ENCODE peak calls at places on chromosomes 5 and 9, in five cellular contexts. M is IMR-90, T is neuronal stem cell, U is mesenchymal stem cell, B is H1. H is an unnamed sample.

GRCh38 chr9:124342946-124343485 is 72.2 kb downstream of the PSMB7 start:
- DNase-seq in M (peak; percentile 94), T (peak; percentile 40), U (peak; percentile 87), B (no peak), H (peak; percentile 55)

GRCh38 chr5:103228056-103228455 is 30.5 kb upstream of the MACIR start:
- DNase-seq in M (no peak), T (no peak), U (no peak), B (no peak), H (no peak)

GRCh38 chr5:143239877-143240518 is 163.5 kb downstream of the NR3C1 start:
- DNase-seq in M (peak; percentile 74), T (no peak), U (peak; percentile 71), B (no peak), H (no peak)

GRCh38 chr9:87657893-87658292 is 68.0 kb upstream of the CTSL start:
- DNase-seq in M (no peak), T (no peak), U (no peak), B (no peak), H (peak; percentile 25)

GRCh38 chr9:114372971-114373591 is 14.7 kb downstream of the AKNA start:
- DNase-seq in M (no peak), T (no peak), U (no peak), B (no peak), H (no peak)

GRCh38 chr9:97632406-97632991 is 669 bp downstream of the TSTD2 start:
- DNase-seq in M (peak; percentile 84), T (peak; percentile 79), U (peak; percentile 90), B (no peak), H (peak; percentile 67)

GRCh38 chr5:136082390-136083193 is 50.1 kb upstream of the SMAD5 start:
- DNase-seq in M (peak; percentile 77), T (peak; percentile 64), U (peak; percentile 78), B (peak; percentile 92), H (peak; percentile 74)

GRCh38 chr5:34738381-34738780 is 82.3 kb downstream of the RAI14 start:
- DNase-seq in M (no peak), T (no peak), U (no peak), B (no peak), H (no peak)

GRCh38 chr9:113525831-113526230 is 62.3 kb downstream of the RGS3 start:
- DNase-seq in M (no peak), T (no peak), U (no peak), B (no peak), H (no peak)

GRCh38 chr9:96874947-96875459 is 20.7 kb upstream of the ZNF782 start:
- DNase-seq in M (peak; percentile 59), T (no peak), U (peak; percentile 25), B (no peak), H (no peak)

DNA sequence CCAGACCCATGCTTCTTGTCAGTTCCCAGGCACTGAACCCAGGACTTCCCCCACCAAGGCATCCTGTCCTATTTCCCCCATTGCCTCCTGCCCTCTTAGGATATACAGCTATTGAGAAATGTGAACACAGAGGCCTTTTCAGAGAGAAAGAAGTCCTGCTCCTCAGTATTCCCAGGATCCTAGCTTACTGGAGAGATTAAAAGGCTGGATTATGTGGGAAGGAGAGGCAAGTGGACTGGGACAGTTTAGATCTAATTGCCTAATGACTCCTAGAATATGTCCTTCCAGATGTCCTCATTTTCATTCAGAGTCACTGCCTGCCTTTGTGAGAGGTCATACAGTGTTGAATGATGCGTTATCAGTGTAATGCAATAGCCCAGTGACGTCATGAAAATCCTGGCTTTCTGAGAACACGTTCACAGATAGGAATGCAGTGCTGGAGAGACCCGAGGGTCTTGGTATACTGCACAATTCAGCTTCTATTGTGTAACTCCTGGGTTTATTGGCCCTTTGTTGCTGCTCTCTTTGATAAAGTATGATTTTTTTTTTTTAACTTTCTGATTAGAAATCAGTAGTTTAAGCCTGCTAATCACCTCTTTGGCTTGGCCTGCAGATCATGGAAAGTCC is 26.2 kb downstream of the WWC1 start:
- DNase-seq in M (peak; percentile 100), T (no peak), U (peak; percentile 91), B (no peak), H (no peak)
- H3K4ac ChIP-seq in M (peak overlapping the region; percentile 97), T (no peak overlapping the region), U (no peak overlapping the region), B (no peak overlapping the region), H (no peak overlapping the region)

GRCh38 chr5:150644058-150644457 is 3.6 kb downstream of the SYNPO start:
- DNase-seq in M (no peak), T (no peak), U (no peak), B (no peak), H (no peak)
- H3K14ac ChIP-seq in M (peak overlapping the region; percentile 34), T (no peak overlapping the region), U (no peak overlapping the region), B (no peak overlapping the region), H (no peak overlapping the region)

DNA sequence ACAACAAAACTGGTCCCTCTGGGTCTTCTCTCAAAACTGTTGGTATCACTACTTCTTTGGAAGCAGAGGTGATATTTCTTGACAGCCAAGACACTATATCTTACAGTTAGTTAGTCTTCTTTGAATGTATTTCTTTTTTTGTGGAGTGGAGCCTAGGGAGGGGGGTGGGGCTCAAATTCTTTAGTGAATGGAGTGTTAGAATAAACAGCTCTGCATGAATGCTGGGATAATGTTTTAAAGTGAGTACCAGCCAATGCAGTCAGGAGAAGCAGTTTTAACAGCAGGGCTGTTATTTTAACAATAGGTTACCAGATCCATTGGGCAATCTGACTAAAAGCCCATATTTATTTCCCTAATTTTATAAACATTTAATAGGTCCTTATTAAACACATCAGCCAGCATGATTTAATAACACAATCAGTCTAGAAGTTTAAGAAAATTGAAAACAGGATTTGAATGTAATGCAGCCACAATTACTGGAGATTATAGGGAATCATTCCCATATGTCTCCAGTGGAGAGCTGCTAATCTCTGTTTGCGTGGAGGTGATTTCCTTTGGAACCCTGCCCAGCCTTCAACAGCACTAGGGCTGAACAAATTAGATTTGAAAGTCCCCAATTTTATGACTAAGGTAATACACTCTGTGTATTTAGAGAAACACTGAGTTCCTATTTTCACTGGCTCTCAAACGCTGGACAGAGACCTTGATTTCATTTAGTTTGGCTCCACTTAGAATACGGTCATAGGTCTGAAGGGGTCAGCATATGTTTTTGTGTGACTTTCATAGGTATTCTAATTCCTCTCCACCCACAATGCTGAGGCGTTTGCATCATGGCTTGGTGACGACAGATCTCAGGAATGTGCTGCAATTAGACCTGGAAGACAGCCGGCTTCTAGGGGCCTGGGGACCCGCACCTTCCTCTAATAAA is 508.5 kb downstream of the EBF1 start:
- DNase-seq in M (no peak), T (peak; percentile 47), U (peak; percentile 3), B (peak; percentile 50), H (peak; percentile 63)
- H2BK15ac ChIP-seq in M (no peak overlapping the region), T (no peak overlapping the region), U (no peak overlapping the region), B (no peak overlapping the region), H (no peak overlapping the region)

GRCh38 chr5:72509401-72509800 is 2.2 kb upstream of the ZNF366 start:
- DNase-seq in M (no peak), T (no peak), U (no peak), B (no peak), H (no peak)
- H3K4ac ChIP-seq in M (peak overlapping the region; percentile 60), T (no peak overlapping the region), U (peak overlapping the region; percentile 81), B (no peak overlapping the region), H (no peak overlapping the region)

GRCh38 chr5:39424751-39425524 is at the start of gene DAB2:
- DNase-seq in M (peak; percentile 96), T (peak; percentile 82), U (peak; percentile 98), B (peak; percentile 88), H (peak; percentile 91)
- H3K14ac ChIP-seq in M (peak within 1 kb of the TSS; percentile 98), T (no peak within 1 kb of the TSS), U (peak within 1 kb of the TSS; percentile 41), B (no peak within 1 kb of the TSS), H (peak within 1 kb of the TSS; percentile 77)